ENCODE peak calls at places on chromosomes 1 and 21, in eight cellular contexts. I is bronchial epithelial cell, J is skeletal muscle cell, W is ovary, C is SJSA1, Z is fibroblast of lung, H is lower leg skin, K is mucosa of descending colon. Q is an unnamed sample.
A peak's percentile ranks its signal among the peaks of the same experiment; 100 is the strongest.

GRCh38 chr1:38580591-38580990 is 279.0 kb downstream of the RRAGC start:
- DNase-seq in C (no peak), J (no peak), W (no peak), I (no peak), H (no peak), K (no peak), Z (peak; percentile 63), Q (no peak)

GRCh38 chr1:53616927-53617326 is 122.0 kb downstream of the GLIS1 start:
- DNase-seq in C (peak; percentile 38), Z (no peak), H (no peak), W (no peak), I (no peak), J (no peak), K (no peak), Q (no peak)

GRCh38 chr1:167797005-167797404 is 75.2 kb downstream of the MPZL1 start:
- DNase-seq in K (no peak), C (peak; percentile 62), W (peak; percentile 84), H (peak; percentile 85), I (peak; percentile 99), J (peak; percentile 99), Z (peak; percentile 94), Q (peak; percentile 89)

GRCh38 chr1:209675567-209676154 is 449 bp downstream of the G0S2 start:
- DNase-seq in H (no peak), Z (peak; percentile 41), W (no peak), C (no peak), J (no peak), I (no peak), K (peak; percentile 45), Q (peak; percentile 81)

GRCh38 chr1:55204997-55205396 is 10.2 kb downstream of the USP24 start:
- DNase-seq in H (no peak), J (no peak), Z (no peak), I (peak; percentile 19), W (peak; percentile 15), K (no peak), C (no peak), Q (no peak)

GRCh38 chr1:202207292-202207691 is 13.7 kb downstream of the LGR6 start:
- DNase-seq in W (no peak), Z (peak; percentile 77), I (peak; percentile 32), J (peak; percentile 35), K (no peak), C (peak; percentile 69), H (no peak), Q (no peak)

GRCh38 chr21:38768385-38769071 is 37.2 kb upstream of the ETS2 start:
- DNase-seq in J (peak; percentile 98), K (no peak), C (peak; percentile 87), W (no peak), I (peak; percentile 86), H (no peak), Z (peak; percentile 96), Q (no peak)

GRCh38 chr1:111466480-111466879 is 7.3 kb upstream of the C1orf162 start:
- DNase-seq in C (no peak), K (no peak), J (no peak), H (no peak), W (no peak), Z (no peak), I (no peak), Q (no peak)

GRCh38 chr1:191669629-191670028 is 488.6 kb upstream of the RGS18 start:
- DNase-seq in C (no peak), K (no peak), J (no peak), H (no peak), Z (peak; percentile 50), I (peak; percentile 1), W (no peak), Q (no peak)

GRCh38 chr1:68600049-68600661 is 103.3 kb upstream of the DEPDC1 start:
- DNase-seq in I (peak; percentile 8), W (no peak), Z (peak; percentile 1), H (no peak), C (no peak), K (no peak), J (no peak), Q (no peak)

GRCh38 chr1:96538001-96538649 is 183.5 kb upstream of the PTBP2 start:
- DNase-seq in Z (peak; percentile 83), C (no peak), I (no peak), J (peak; percentile 92), K (no peak), H (peak; percentile 36), W (no peak), Q (no peak)

GRCh38 chr1:234881893-234882771 is 246.5 kb downstream of the TOMM20 start:
- DNase-seq in Z (no peak), K (no peak), C (no peak), H (no peak), I (no peak), J (no peak), W (no peak), Q (no peak)

GRCh38 chr1:174519845-174520244 is 72.1 kb downstream of the GPR52 start:
- DNase-seq in I (no peak), Z (no peak), C (no peak), K (no peak), J (no peak), H (no peak), W (no peak), Q (no peak)

GRCh38 chr1:224769987-224770693 is 154.0 kb downstream of the CNIH3 start:
- DNase-seq in Z (peak; percentile 72), C (peak; percentile 52), J (no peak), I (peak; percentile 40), H (no peak), W (peak; percentile 10), K (no peak), Q (no peak)

GRCh38 chr1:201119206-201119814 is 7.1 kb upstream of the CACNA1S start:
- DNase-seq in C (no peak), W (no peak), Z (peak; percentile 19), I (peak; percentile 51), J (no peak), H (no peak), K (peak; percentile 52), Q (no peak)

GRCh38 chr1:41366428-41367101 is 5.3 kb downstream of the FOXO6 start:
- DNase-seq in W (peak; percentile 63), Z (no peak), C (peak; percentile 45), J (no peak), I (no peak), H (no peak), K (peak; percentile 47), Q (no peak)

GRCh38 chr1:54069792-54070548 is 16.6 kb downstream of the TCEANC2 start:
- DNase-seq in W (no peak), I (peak; percentile 73), J (peak; percentile 32), Z (peak; percentile 52), H (no peak), C (no peak), K (no peak), Q (no peak)

GRCh38 chr21:38196033-38196432 is 60.8 kb upstream of the KCNJ15 start:
- DNase-seq in H (no peak), C (no peak), K (no peak), Z (no peak), J (no peak), I (no peak), W (no peak), Q (no peak)

GRCh38 chr1:227775841-227776240 is 39.6 kb upstream of the PRSS38 start:
- DNase-seq in I (no peak), J (no peak), H (no peak), Z (peak; percentile 75), K (no peak), W (no peak), C (no peak), Q (peak; percentile 52)

GRCh38 chr1:205374205-205375078 is 17.7 kb upstream of the KLHDC8A start:
- DNase-seq in K (no peak), Z (peak; percentile 90), J (no peak), C (peak; percentile 66), H (no peak), I (peak; percentile 78), W (no peak), Q (no peak)

GRCh38 chr1:157542676-157543075 is 9.6 kb downstream of the FCRL5 start:
- DNase-seq in H (no peak), Z (no peak), J (no peak), I (no peak), K (no peak), W (no peak), C (no peak), Q (peak; percentile 89)

GRCh38 chr1:208524920-208525319 is 280.7 kb upstream of the PLXNA2 start:
- DNase-seq in I (no peak), J (no peak), K (no peak), H (no peak), C (no peak), W (no peak), Z (no peak), Q (no peak)

GRCh38 chr1:183841950-183842816 is 37.3 kb downstream of the RGL1 start:
- DNase-seq in H (peak; percentile 45), I (peak; percentile 62), J (peak; percentile 92), W (no peak), C (peak; percentile 87), K (peak; percentile 29), Z (peak; percentile 98), Q (no peak)
- H3K4me3 ChIP-seq in H (no peak overlapping the region), I (no peak overlapping the region), J (no peak overlapping the region), W (peak overlapping the region; percentile 16), C (no peak overlapping the region), K (no peak overlapping the region), Z (peak overlapping the region; percentile 30), Q (peak overlapping the region; percentile 37)

GRCh38 chr1:59903136-59903754 is 23.3 kb downstream of the CYP2J2 start:
- DNase-seq in Z (peak; percentile 11), K (peak; percentile 64), C (no peak), H (no peak), I (peak; percentile 47), W (no peak), J (no peak), Q (no peak)
- H3K4me3 ChIP-seq in Z (no peak overlapping the region), K (no peak overlapping the region), C (no peak overlapping the region), H (no peak overlapping the region), I (no peak overlapping the region), W (no peak overlapping the region), J (no peak overlapping the region), Q (no peak overlapping the region)

GRCh38 chr1:225811622-225812487 is 1.9 kb downstream of the EPHX1 start:
- DNase-seq in H (no peak), C (no peak), I (peak; percentile 18), J (no peak), K (no peak), W (no peak), Z (no peak), Q (no peak)

GRCh38 chr1:225814381-225814780 is 4.5 kb downstream of the EPHX1 start:
- DNase-seq in Z (no peak), I (no peak), W (no peak), H (no peak), J (no peak), K (no peak), C (no peak), Q (no peak)

GRCh38 chr1:225815526-225816178 is 5.7 kb downstream of the EPHX1 start:
- DNase-seq in I (no peak), H (no peak), W (no peak), K (no peak), C (no peak), Z (no peak), J (no peak), Q (no peak)

GRCh38 chr1:225812488-225813249 is 2.7 kb downstream of the EPHX1 start:
- DNase-seq in I (no peak), C (no peak), W (no peak), H (no peak), J (no peak), K (no peak), Z (no peak), Q (no peak)

GRCh38 chr1:225813250-225813964 is 3.5 kb downstream of the EPHX1 start:
- DNase-seq in Z (no peak), C (no peak), K (peak; percentile 73), H (peak; percentile 60), W (peak; percentile 82), J (peak; percentile 32), I (peak; percentile 81), Q (peak; percentile 83)
- H3K4me3 ChIP-seq in Z (no peak overlapping the region), C (no peak overlapping the region), K (no peak overlapping the region), H (no peak overlapping the region), W (peak overlapping the region; percentile 1), J (no peak overlapping the region), I (no peak overlapping the region), Q (no peak overlapping the region)

GRCh38 chr1:59013928-59014279 is 230.1 kb upstream of the JUN start:
- DNase-seq in K (no peak), H (no peak), W (no peak), I (no peak), J (no peak), Z (no peak), C (no peak), Q (no peak)
- H3K4me3 ChIP-seq in K (no peak overlapping the region), H (no peak overlapping the region), W (no peak overlapping the region), I (no peak overlapping the region), J (no peak overlapping the region), Z (no peak overlapping the region), C (no peak overlapping the region), Q (peak overlapping the region; percentile 36)